ENCODE peak calls at places on chromosome 19, in ten cellular contexts. One of them, this sample, is unnamed.

GRCh38 chr19:55094456-55095259 is 19.0 kb downstream of the EPS8L1 start:
- DNase-seq in astrocyte of the spinal cord: no peak
- DNase-seq in Right ventricle myocardium superior: no peak
- DNase-seq in stimulated activated CD8-positive, alpha-beta memory T cell treated with anti-CD3 and anti-CD28 coated beads, Interleukin-4, amount 100 ng/mL, for 24 hours: no peak
- DNase-seq in non-pigmented ciliary epithelial cell: no peak
- DNase-seq in lower leg skin: no peak
- DNase-seq in stimulated activated CD4-positive, alpha-beta T cell treated with anti-CD3 and anti-CD28 coated beads, Interleukin-4, amount 100 ng/mL, for 24 hours: no peak
- DNase-seq in EL: no peak
- DNase-seq in AG04450: no peak
- DNase-seq in left kidney: no peak
- DNase-seq in this sample: no peak

GRCh38 chr19:39416626-39417120 is 4.2 kb downstream of the PLEKHG2 start:
- DNase-seq in astrocyte of the spinal cord: no peak
- DNase-seq in Right ventricle myocardium superior: no peak
- DNase-seq in stimulated activated CD8-positive, alpha-beta memory T cell treated with anti-CD3 and anti-CD28 coated beads, Interleukin-4, amount 100 ng/mL, for 24 hours: no peak
- DNase-seq in non-pigmented ciliary epithelial cell: no peak
- DNase-seq in lower leg skin: no peak
- DNase-seq in stimulated activated CD4-positive, alpha-beta T cell treated with anti-CD3 and anti-CD28 coated beads, Interleukin-4, amount 100 ng/mL, for 24 hours: no peak
- DNase-seq in EL: no peak
- DNase-seq in AG04450: no peak
- DNase-seq in left kidney: no peak
- DNase-seq in this sample: no peak

GRCh38 chr19:2239771-2240770 is 3.4 kb downstream of the SF3A2 start:
- DNase-seq in astrocyte of the spinal cord: peak; percentile 51
- DNase-seq in Right ventricle myocardium superior: no peak
- DNase-seq in stimulated activated CD8-positive, alpha-beta memory T cell treated with anti-CD3 and anti-CD28 coated beads, Interleukin-4, amount 100 ng/mL, for 24 hours: no peak
- DNase-seq in non-pigmented ciliary epithelial cell: peak; percentile 14
- DNase-seq in lower leg skin: no peak
- DNase-seq in stimulated activated CD4-positive, alpha-beta T cell treated with anti-CD3 and anti-CD28 coated beads, Interleukin-4, amount 100 ng/mL, for 24 hours: peak; percentile 33
- DNase-seq in EL: peak; percentile 45
- DNase-seq in AG04450: no peak
- DNase-seq in left kidney: peak; percentile 49
- DNase-seq in this sample: no peak

GRCh38 chr19:17322854-17323253 is 11.8 kb downstream of the ANO8 start:
- DNase-seq in astrocyte of the spinal cord: no peak
- DNase-seq in Right ventricle myocardium superior: no peak
- DNase-seq in stimulated activated CD8-positive, alpha-beta memory T cell treated with anti-CD3 and anti-CD28 coated beads, Interleukin-4, amount 100 ng/mL, for 24 hours: no peak
- DNase-seq in non-pigmented ciliary epithelial cell: no peak
- DNase-seq in lower leg skin: no peak
- DNase-seq in stimulated activated CD4-positive, alpha-beta T cell treated with anti-CD3 and anti-CD28 coated beads, Interleukin-4, amount 100 ng/mL, for 24 hours: no peak
- DNase-seq in EL: no peak
- DNase-seq in AG04450: no peak
- DNase-seq in left kidney: no peak
- DNase-seq in this sample: no peak

GRCh38 chr19:55370305-55370988 is at the start of gene IL11:
- DNase-seq in astrocyte of the spinal cord: peak; percentile 57
- DNase-seq in Right ventricle myocardium superior: no peak
- DNase-seq in stimulated activated CD8-positive, alpha-beta memory T cell treated with anti-CD3 and anti-CD28 coated beads, Interleukin-4, amount 100 ng/mL, for 24 hours: no peak
- DNase-seq in non-pigmented ciliary epithelial cell: no peak
- DNase-seq in lower leg skin: no peak
- DNase-seq in stimulated activated CD4-positive, alpha-beta T cell treated with anti-CD3 and anti-CD28 coated beads, Interleukin-4, amount 100 ng/mL, for 24 hours: no peak
- DNase-seq in EL: peak; percentile 83
- DNase-seq in AG04450: no peak
- DNase-seq in left kidney: peak; percentile 47
- DNase-seq in this sample: no peak

GRCh38 chr19:3140667-3141038 is 4.8 kb downstream of the GNA15 start:
- DNase-seq in astrocyte of the spinal cord: no peak
- DNase-seq in Right ventricle myocardium superior: no peak
- DNase-seq in stimulated activated CD8-positive, alpha-beta memory T cell treated with anti-CD3 and anti-CD28 coated beads, Interleukin-4, amount 100 ng/mL, for 24 hours: no peak
- DNase-seq in non-pigmented ciliary epithelial cell: no peak
- DNase-seq in lower leg skin: no peak
- DNase-seq in stimulated activated CD4-positive, alpha-beta T cell treated with anti-CD3 and anti-CD28 coated beads, Interleukin-4, amount 100 ng/mL, for 24 hours: no peak
- DNase-seq in EL: peak; percentile 34
- DNase-seq in AG04450: no peak
- DNase-seq in left kidney: no peak
- DNase-seq in this sample: no peak

GRCh38 chr19:56839665-56840451 is 668 bp downstream of the PEG3 start:
- DNase-seq in astrocyte of the spinal cord: no peak
- DNase-seq in Right ventricle myocardium superior: peak; percentile 95
- DNase-seq in stimulated activated CD8-positive, alpha-beta memory T cell treated with anti-CD3 and anti-CD28 coated beads, Interleukin-4, amount 100 ng/mL, for 24 hours: no peak
- DNase-seq in non-pigmented ciliary epithelial cell: peak; percentile 23
- DNase-seq in lower leg skin: peak; percentile 89
- DNase-seq in stimulated activated CD4-positive, alpha-beta T cell treated with anti-CD3 and anti-CD28 coated beads, Interleukin-4, amount 100 ng/mL, for 24 hours: no peak
- DNase-seq in EL: no peak
- DNase-seq in AG04450: no peak
- DNase-seq in left kidney: peak; percentile 99
- DNase-seq in this sample: peak; percentile 95

GRCh38 chr19:52963229-52963760 is 614 bp upstream of the ZNF816 start:
- DNase-seq in astrocyte of the spinal cord: no peak
- DNase-seq in Right ventricle myocardium superior: no peak
- DNase-seq in stimulated activated CD8-positive, alpha-beta memory T cell treated with anti-CD3 and anti-CD28 coated beads, Interleukin-4, amount 100 ng/mL, for 24 hours: no peak
- DNase-seq in non-pigmented ciliary epithelial cell: no peak
- DNase-seq in lower leg skin: no peak
- DNase-seq in stimulated activated CD4-positive, alpha-beta T cell treated with anti-CD3 and anti-CD28 coated beads, Interleukin-4, amount 100 ng/mL, for 24 hours: no peak
- DNase-seq in EL: no peak
- DNase-seq in AG04450: no peak
- DNase-seq in left kidney: peak; percentile 76
- DNase-seq in this sample: peak; percentile 37

GRCh38 chr19:54248016-54248601 is 5.5 kb upstream of the LILRA6 start:
- DNase-seq in astrocyte of the spinal cord: no peak
- DNase-seq in Right ventricle myocardium superior: peak; percentile 59
- DNase-seq in stimulated activated CD8-positive, alpha-beta memory T cell treated with anti-CD3 and anti-CD28 coated beads, Interleukin-4, amount 100 ng/mL, for 24 hours: peak; percentile 9
- DNase-seq in non-pigmented ciliary epithelial cell: no peak
- DNase-seq in lower leg skin: peak; percentile 35
- DNase-seq in stimulated activated CD4-positive, alpha-beta T cell treated with anti-CD3 and anti-CD28 coated beads, Interleukin-4, amount 100 ng/mL, for 24 hours: peak; percentile 47
- DNase-seq in EL: peak; percentile 45
- DNase-seq in AG04450: no peak
- DNase-seq in left kidney: no peak
- DNase-seq in this sample: no peak

GRCh38 chr19:12783226-12783848 is 7.9 kb upstream of the JUNB start:
- DNase-seq in astrocyte of the spinal cord: no peak
- DNase-seq in Right ventricle myocardium superior: no peak
- DNase-seq in stimulated activated CD8-positive, alpha-beta memory T cell treated with anti-CD3 and anti-CD28 coated beads, Interleukin-4, amount 100 ng/mL, for 24 hours: peak; percentile 47
- DNase-seq in non-pigmented ciliary epithelial cell: no peak
- DNase-seq in lower leg skin: no peak
- DNase-seq in stimulated activated CD4-positive, alpha-beta T cell treated with anti-CD3 and anti-CD28 coated beads, Interleukin-4, amount 100 ng/mL, for 24 hours: peak; percentile 59
- DNase-seq in EL: no peak
- DNase-seq in AG04450: no peak
- DNase-seq in left kidney: peak; percentile 53
- DNase-seq in this sample: no peak

GRCh38 chr19:18507021-18507726 is 14.7 kb downstream of the ELL start:
- DNase-seq in astrocyte of the spinal cord: peak; percentile 27
- DNase-seq in Right ventricle myocardium superior: peak; percentile 76
- DNase-seq in stimulated activated CD8-positive, alpha-beta memory T cell treated with anti-CD3 and anti-CD28 coated beads, Interleukin-4, amount 100 ng/mL, for 24 hours: no peak
- DNase-seq in non-pigmented ciliary epithelial cell: no peak
- DNase-seq in lower leg skin: no peak
- DNase-seq in stimulated activated CD4-positive, alpha-beta T cell treated with anti-CD3 and anti-CD28 coated beads, Interleukin-4, amount 100 ng/mL, for 24 hours: peak; percentile 20
- DNase-seq in EL: no peak
- DNase-seq in AG04450: no peak
- DNase-seq in left kidney: no peak
- DNase-seq in this sample: peak; percentile 78

GRCh38 chr19:38527466-38528136 is 90.2 kb downstream of the MAP4K1 start:
- DNase-seq in astrocyte of the spinal cord: no peak
- DNase-seq in Right ventricle myocardium superior: no peak
- DNase-seq in stimulated activated CD8-positive, alpha-beta memory T cell treated with anti-CD3 and anti-CD28 coated beads, Interleukin-4, amount 100 ng/mL, for 24 hours: no peak
- DNase-seq in non-pigmented ciliary epithelial cell: no peak
- DNase-seq in lower leg skin: no peak
- DNase-seq in stimulated activated CD4-positive, alpha-beta T cell treated with anti-CD3 and anti-CD28 coated beads, Interleukin-4, amount 100 ng/mL, for 24 hours: peak; percentile 14
- DNase-seq in EL: no peak
- DNase-seq in AG04450: no peak
- DNase-seq in left kidney: no peak
- DNase-seq in this sample: no peak

GRCh38 chr19:42185281-42185680 is 32.2 kb downstream of the DEDD2 start:
- DNase-seq in astrocyte of the spinal cord: no peak
- DNase-seq in Right ventricle myocardium superior: no peak
- DNase-seq in stimulated activated CD8-positive, alpha-beta memory T cell treated with anti-CD3 and anti-CD28 coated beads, Interleukin-4, amount 100 ng/mL, for 24 hours: no peak
- DNase-seq in non-pigmented ciliary epithelial cell: no peak
- DNase-seq in lower leg skin: no peak
- DNase-seq in stimulated activated CD4-positive, alpha-beta T cell treated with anti-CD3 and anti-CD28 coated beads, Interleukin-4, amount 100 ng/mL, for 24 hours: no peak
- DNase-seq in EL: peak; percentile 42
- DNase-seq in AG04450: no peak
- DNase-seq in left kidney: no peak
- DNase-seq in this sample: no peak

GRCh38 chr19:43432866-43433673 is 18.4 kb downstream of the TEX101 start:
- DNase-seq in astrocyte of the spinal cord: peak; percentile 47
- DNase-seq in Right ventricle myocardium superior: peak; percentile 61
- DNase-seq in stimulated activated CD8-positive, alpha-beta memory T cell treated with anti-CD3 and anti-CD28 coated beads, Interleukin-4, amount 100 ng/mL, for 24 hours: peak; percentile 44
- DNase-seq in non-pigmented ciliary epithelial cell: no peak
- DNase-seq in lower leg skin: peak; percentile 38
- DNase-seq in stimulated activated CD4-positive, alpha-beta T cell treated with anti-CD3 and anti-CD28 coated beads, Interleukin-4, amount 100 ng/mL, for 24 hours: peak; percentile 70
- DNase-seq in EL: peak; percentile 66
- DNase-seq in AG04450: no peak
- DNase-seq in left kidney: peak; percentile 76
- DNase-seq in this sample: peak; percentile 67

GRCh38 chr19:51029718-51030117 is 3.3 kb upstream of the KLK11 start:
- DNase-seq in astrocyte of the spinal cord: no peak
- DNase-seq in Right ventricle myocardium superior: no peak
- DNase-seq in stimulated activated CD8-positive, alpha-beta memory T cell treated with anti-CD3 and anti-CD28 coated beads, Interleukin-4, amount 100 ng/mL, for 24 hours: no peak
- DNase-seq in non-pigmented ciliary epithelial cell: no peak
- DNase-seq in lower leg skin: no peak
- DNase-seq in stimulated activated CD4-positive, alpha-beta T cell treated with anti-CD3 and anti-CD28 coated beads, Interleukin-4, amount 100 ng/mL, for 24 hours: no peak
- DNase-seq in EL: no peak
- DNase-seq in AG04450: no peak
- DNase-seq in left kidney: no peak
- DNase-seq in this sample: no peak

GRCh38 chr19:12865746-12866415 is 15.4 kb downstream of the DNASE2 start:
- DNase-seq in astrocyte of the spinal cord: no peak
- DNase-seq in Right ventricle myocardium superior: no peak
- DNase-seq in stimulated activated CD8-positive, alpha-beta memory T cell treated with anti-CD3 and anti-CD28 coated beads, Interleukin-4, amount 100 ng/mL, for 24 hours: no peak
- DNase-seq in non-pigmented ciliary epithelial cell: no peak
- DNase-seq in lower leg skin: no peak
- DNase-seq in stimulated activated CD4-positive, alpha-beta T cell treated with anti-CD3 and anti-CD28 coated beads, Interleukin-4, amount 100 ng/mL, for 24 hours: no peak
- DNase-seq in EL: no peak
- DNase-seq in AG04450: no peak
- DNase-seq in left kidney: no peak
- DNase-seq in this sample: no peak

GRCh38 chr19:43316591-43317319 is 36.7 kb upstream of the CD177 start:
- DNase-seq in astrocyte of the spinal cord: no peak
- DNase-seq in Right ventricle myocardium superior: no peak
- DNase-seq in stimulated activated CD8-positive, alpha-beta memory T cell treated with anti-CD3 and anti-CD28 coated beads, Interleukin-4, amount 100 ng/mL, for 24 hours: no peak
- DNase-seq in non-pigmented ciliary epithelial cell: no peak
- DNase-seq in lower leg skin: no peak
- DNase-seq in stimulated activated CD4-positive, alpha-beta T cell treated with anti-CD3 and anti-CD28 coated beads, Interleukin-4, amount 100 ng/mL, for 24 hours: no peak
- DNase-seq in EL: peak; percentile 81
- DNase-seq in AG04450: no peak
- DNase-seq in left kidney: peak; percentile 23
- DNase-seq in this sample: no peak

GRCh38 chr19:4795400-4795799 is 3.9 kb downstream of the FEM1A start:
- DNase-seq in astrocyte of the spinal cord: no peak
- DNase-seq in Right ventricle myocardium superior: no peak
- DNase-seq in stimulated activated CD8-positive, alpha-beta memory T cell treated with anti-CD3 and anti-CD28 coated beads, Interleukin-4, amount 100 ng/mL, for 24 hours: no peak
- DNase-seq in non-pigmented ciliary epithelial cell: no peak
- DNase-seq in lower leg skin: no peak
- DNase-seq in stimulated activated CD4-positive, alpha-beta T cell treated with anti-CD3 and anti-CD28 coated beads, Interleukin-4, amount 100 ng/mL, for 24 hours: no peak
- DNase-seq in EL: no peak
- DNase-seq in AG04450: no peak
- DNase-seq in left kidney: no peak
- DNase-seq in this sample: no peak

GRCh38 chr19:58170860-58171259 is 12.0 kb upstream of the ZNF274 start:
- DNase-seq in astrocyte of the spinal cord: peak; percentile 39
- DNase-seq in Right ventricle myocardium superior: no peak
- DNase-seq in stimulated activated CD8-positive, alpha-beta memory T cell treated with anti-CD3 and anti-CD28 coated beads, Interleukin-4, amount 100 ng/mL, for 24 hours: no peak
- DNase-seq in non-pigmented ciliary epithelial cell: no peak
- DNase-seq in lower leg skin: no peak
- DNase-seq in stimulated activated CD4-positive, alpha-beta T cell treated with anti-CD3 and anti-CD28 coated beads, Interleukin-4, amount 100 ng/mL, for 24 hours: no peak
- DNase-seq in EL: peak; percentile 59
- DNase-seq in AG04450: no peak
- DNase-seq in left kidney: no peak
- DNase-seq in this sample: no peak

GRCh38 chr19:32822916-32823746 is 46.4 kb downstream of the SLC7A9 start:
- DNase-seq in astrocyte of the spinal cord: no peak
- DNase-seq in Right ventricle myocardium superior: no peak
- DNase-seq in stimulated activated CD8-positive, alpha-beta memory T cell treated with anti-CD3 and anti-CD28 coated beads, Interleukin-4, amount 100 ng/mL, for 24 hours: no peak
- DNase-seq in non-pigmented ciliary epithelial cell: no peak
- DNase-seq in lower leg skin: no peak
- DNase-seq in stimulated activated CD4-positive, alpha-beta T cell treated with anti-CD3 and anti-CD28 coated beads, Interleukin-4, amount 100 ng/mL, for 24 hours: no peak
- DNase-seq in EL: no peak
- DNase-seq in AG04450: no peak
- DNase-seq in left kidney: no peak
- DNase-seq in this sample: no peak

GRCh38 chr19:10553943-10554381 is 10.3 kb downstream of the ATG4D start:
- DNase-seq in astrocyte of the spinal cord: no peak
- DNase-seq in Right ventricle myocardium superior: no peak
- DNase-seq in stimulated activated CD8-positive, alpha-beta memory T cell treated with anti-CD3 and anti-CD28 coated beads, Interleukin-4, amount 100 ng/mL, for 24 hours: peak; percentile 42
- DNase-seq in non-pigmented ciliary epithelial cell: no peak
- DNase-seq in lower leg skin: no peak
- DNase-seq in stimulated activated CD4-positive, alpha-beta T cell treated with anti-CD3 and anti-CD28 coated beads, Interleukin-4, amount 100 ng/mL, for 24 hours: peak; percentile 31
- DNase-seq in EL: no peak
- DNase-seq in AG04450: no peak
- DNase-seq in left kidney: no peak
- DNase-seq in this sample: peak; percentile 34

GRCh38 chr19:52020506-52020905 is 7.7 kb downstream of the ZNF614 start:
- DNase-seq in astrocyte of the spinal cord: no peak
- DNase-seq in Right ventricle myocardium superior: no peak
- DNase-seq in stimulated activated CD8-positive, alpha-beta memory T cell treated with anti-CD3 and anti-CD28 coated beads, Interleukin-4, amount 100 ng/mL, for 24 hours: no peak
- DNase-seq in non-pigmented ciliary epithelial cell: no peak
- DNase-seq in lower leg skin: no peak
- DNase-seq in stimulated activated CD4-positive, alpha-beta T cell treated with anti-CD3 and anti-CD28 coated beads, Interleukin-4, amount 100 ng/mL, for 24 hours: no peak
- DNase-seq in EL: no peak
- DNase-seq in AG04450: no peak
- DNase-seq in left kidney: no peak
- DNase-seq in this sample: no peak

GRCh38 chr19:46904114-46905060 is 43.6 kb downstream of the ARHGAP35 start:
- DNase-seq in astrocyte of the spinal cord: peak; percentile 58
- DNase-seq in Right ventricle myocardium superior: peak; percentile 64
- DNase-seq in stimulated activated CD8-positive, alpha-beta memory T cell treated with anti-CD3 and anti-CD28 coated beads, Interleukin-4, amount 100 ng/mL, for 24 hours: no peak
- DNase-seq in non-pigmented ciliary epithelial cell: no peak
- DNase-seq in lower leg skin: no peak
- DNase-seq in stimulated activated CD4-positive, alpha-beta T cell treated with anti-CD3 and anti-CD28 coated beads, Interleukin-4, amount 100 ng/mL, for 24 hours: no peak
- DNase-seq in EL: peak; percentile 91
- DNase-seq in AG04450: peak; percentile 34
- DNase-seq in left kidney: peak; percentile 41
- DNase-seq in this sample: peak; percentile 62

GRCh38 chr19:36046443-36047050 is 7.5 kb downstream of the THAP8 start:
- DNase-seq in astrocyte of the spinal cord: no peak
- DNase-seq in Right ventricle myocardium superior: no peak
- DNase-seq in stimulated activated CD8-positive, alpha-beta memory T cell treated with anti-CD3 and anti-CD28 coated beads, Interleukin-4, amount 100 ng/mL, for 24 hours: no peak
- DNase-seq in non-pigmented ciliary epithelial cell: no peak
- DNase-seq in lower leg skin: no peak
- DNase-seq in stimulated activated CD4-positive, alpha-beta T cell treated with anti-CD3 and anti-CD28 coated beads, Interleukin-4, amount 100 ng/mL, for 24 hours: no peak
- DNase-seq in EL: no peak
- DNase-seq in AG04450: no peak
- DNase-seq in left kidney: no peak
- DNase-seq in this sample: no peak

GRCh38 chr19:2797280-2797679 is 12.0 kb downstream of the THOP1 start:
- DNase-seq in astrocyte of the spinal cord: no peak
- DNase-seq in Right ventricle myocardium superior: peak; percentile 65
- DNase-seq in stimulated activated CD8-positive, alpha-beta memory T cell treated with anti-CD3 and anti-CD28 coated beads, Interleukin-4, amount 100 ng/mL, for 24 hours: no peak
- DNase-seq in non-pigmented ciliary epithelial cell: no peak
- DNase-seq in lower leg skin: no peak
- DNase-seq in stimulated activated CD4-positive, alpha-beta T cell treated with anti-CD3 and anti-CD28 coated beads, Interleukin-4, amount 100 ng/mL, for 24 hours: no peak
- DNase-seq in EL: no peak
- DNase-seq in AG04450: no peak
- DNase-seq in left kidney: no peak
- DNase-seq in this sample: peak; percentile 74